ENCODE peak calls at places on chromosomes 1 and 21, in four cellular contexts. K, R, Y and U are unnamed samples.

GRCh38 chr1:20885121-20885520 is 98.0 kb upstream of the HP1BP3 start:
- ATAC-seq in K (no peak), R (no peak), Y (no peak), U (no peak)

GRCh38 chr1:116571215-116571919 is 541 bp upstream of the CD58 start:
- ATAC-seq in K (no peak), R (no peak), Y (no peak), U (no peak)

GRCh38 chr1:197067457-197067818 is 378 bp upstream of the F13B start:
- ATAC-seq in R (no peak), Y (no peak), K (no peak), U (no peak)

GRCh38 chr1:2019571-2020309 is 595 bp downstream of the GABRD start:
- ATAC-seq in R (peak), Y (peak), K (peak), U (peak)

GRCh38 chr21:36385909-36386642 is 884 bp downstream of the CHAF1B start:
- ATAC-seq in K (no peak), R (no peak), Y (no peak), U (no peak)

GRCh38 chr1:81314497-81314896 is 486.2 kb upstream of the ADGRL2 start:
- ATAC-seq in Y (no peak), K (no peak), R (no peak), U (no peak)

GRCh38 chr21:38806942-38807284 is 1.2 kb downstream of the ETS2 start:
- ATAC-seq in R (no peak), K (no peak), Y (no peak), U (no peak)

GRCh38 chr1:186094170-186094569 is 280.9 kb downstream of the TPR start:
- ATAC-seq in R (no peak), K (peak), Y (no peak), U (no peak)

GRCh38 chr1:97034651-97035050 is 313.1 kb downstream of the PTBP2 start:
- ATAC-seq in R (no peak), K (no peak), Y (no peak), U (no peak)

GRCh38 chr1:109423498-109423897 is 2.8 kb downstream of the PSMA5 start:
- ATAC-seq in Y (no peak), K (no peak), R (no peak), U (no peak)

GRCh38 chr1:237287876-237288517 is 246.0 kb downstream of the RYR2 start:
- ATAC-seq in K (no peak), R (no peak), Y (no peak), U (no peak)

GRCh38 chr1:113928950-113929749 is at the start of gene HIPK1:
- ATAC-seq in R (peak), Y (peak), K (peak), U (peak)